ENCODE peak calls at places on chromosomes 3 and 15, in four cellular contexts. N, W, A and B are unnamed samples.

GRCh38 chr3:64167346-64167745 is 57.9 kb downstream of the PRICKLE2 start:
- DNase-seq in N (no peak), A (no peak), W (no peak), B (no peak)

GRCh38 chr3:28286595-28286994 is 45.2 kb downstream of the CMC1 start:
- DNase-seq in A (no peak), W (no peak), N (no peak), B (no peak)

GRCh38 chr3:139548801-139549200 is 9.3 kb upstream of the RBP1 start:
- DNase-seq in N (no peak), W (no peak), A (no peak), B (no peak)

GRCh38 chr3:133130168-133130567 is 92.0 kb downstream of the TMEM108 start:
- DNase-seq in W (no peak), N (no peak), A (no peak), B (no peak)

GRCh38 chr15:63860161-63860954 is 26.6 kb upstream of the HERC1 start:
- DNase-seq in N (no peak), W (no peak), A (no peak), B (no peak)

GRCh38 chr3:69181592-69182211 is 59.3 kb upstream of the LMOD3 start:
- DNase-seq in N (no peak), A (no peak), W (no peak), B (no peak)

GRCh38 chr3:38650248-38650940 is 907 bp upstream of the SCN5A start:
- DNase-seq in A (no peak), N (no peak), W (no peak), B (no peak)

GRCh38 chr3:46464326-46465195 is at the start of gene LTF:
- DNase-seq in A (no peak), N (peak; percentile 33), W (no peak), B (no peak)

GRCh38 chr3:189049458-189050231 is 122.1 kb upstream of the TPRG1 start:
- DNase-seq in W (no peak), A (no peak), N (peak; percentile 50), B (no peak)

GRCh38 chr15:57510647-57511046 is 81.1 kb upstream of the MYZAP start:
- DNase-seq in A (peak; percentile 48), W (no peak), N (no peak), B (no peak)

GRCh38 chr3:42408156-42408555 is 2.3 kb downstream of the LYZL4 start:
- DNase-seq in W (no peak), A (no peak), N (no peak), B (no peak)

GRCh38 chr3:16427309-16427965 is 86.1 kb downstream of the RFTN1 start:
- DNase-seq in W (no peak), A (no peak), N (no peak), B (no peak)

GRCh38 chr3:98985406-98985805 is 83.9 kb upstream of the DCBLD2 start:
- DNase-seq in A (no peak), W (no peak), N (no peak), B (no peak)

GRCh38 chr3:98994128-98994762 is 92.8 kb upstream of the DCBLD2 start:
- DNase-seq in A (no peak), W (no peak), N (no peak), B (no peak)

GRCh38 chr3:98986073-98986472 is 84.6 kb upstream of the DCBLD2 start:
- DNase-seq in W (no peak), N (no peak), A (no peak), B (no peak)

GRCh38 chr3:98990657-98991056 is 89.2 kb upstream of the DCBLD2 start:
- DNase-seq in A (no peak), N (no peak), W (no peak), B (no peak)

GRCh38 chr3:98991393-98991792 is 89.9 kb upstream of the DCBLD2 start:
- DNase-seq in A (no peak), N (no peak), W (no peak), B (no peak)
- TF ChIP-seq CTCF in A (no peak), N (no peak), W (no peak), B (no peak)

GRCh38 chr3:39724233-39724846 is 85.1 kb upstream of the MYRIP start:
- DNase-seq in A (no peak), W (no peak), N (no peak), B (no peak)
- TF ChIP-seq CTCF in A (peak; percentile 46), W (no peak), N (no peak), B (peak; percentile 42)

GRCh38 chr3:157231071-157231470 is 71.1 kb upstream of the CCNL1 start:
- DNase-seq in A (no peak), W (no peak), N (no peak), B (no peak)
- TF ChIP-seq CTCF in A (no peak), W (no peak), N (no peak), B (no peak)

DNA sequence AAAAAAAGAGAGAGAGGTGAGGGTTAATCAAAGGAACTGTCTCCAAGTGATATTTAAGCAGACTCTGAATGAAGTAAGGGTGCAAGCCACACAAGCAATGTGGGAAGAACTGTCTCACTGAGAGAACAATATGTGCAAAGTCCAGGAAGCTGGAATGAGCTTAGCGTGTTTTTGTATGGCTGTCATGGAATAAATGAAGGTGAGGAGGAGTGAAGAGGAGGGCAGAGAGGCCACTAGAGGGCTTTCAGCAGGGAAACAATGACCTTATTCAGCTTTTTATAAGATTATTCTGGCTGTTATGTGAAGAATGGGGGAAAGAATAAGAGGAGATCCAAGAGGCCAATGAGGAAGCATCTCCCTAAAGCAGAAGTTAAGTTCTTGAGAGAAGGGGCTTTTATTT is 86.9 kb upstream of the COL8A1 start:
- DNase-seq in N (no peak), W (no peak), A (no peak), B (no peak)
- TF ChIP-seq CTCF in N (no peak), W (no peak), A (no peak), B (peak; percentile 7)

GRCh38 chr3:196533260-196533681 is 18.1 kb upstream of the SMCO1 start:
- DNase-seq in N (peak; percentile 80), A (no peak), W (no peak), B (no peak)

GRCh38 chr3:196531418-196531817 is 16.3 kb upstream of the SMCO1 start:
- DNase-seq in A (no peak), W (no peak), N (no peak), B (no peak)

GRCh38 chr3:196524527-196524926 is 9.4 kb upstream of the SMCO1 start:
- DNase-seq in N (no peak), A (no peak), W (no peak), B (no peak)

GRCh38 chr3:196525141-196525540 is 10.0 kb upstream of the SMCO1 start:
- DNase-seq in A (no peak), W (no peak), N (no peak), B (no peak)

GRCh38 chr3:196528639-196529233 is 13.6 kb upstream of the SMCO1 start:
- DNase-seq in N (peak; percentile 87), A (peak; percentile 83), W (no peak), B (peak; percentile 81)
- TF ChIP-seq CTCF in N (peak; percentile 81), A (peak; percentile 82), W (peak; percentile 52), B (no peak)

DNA sequence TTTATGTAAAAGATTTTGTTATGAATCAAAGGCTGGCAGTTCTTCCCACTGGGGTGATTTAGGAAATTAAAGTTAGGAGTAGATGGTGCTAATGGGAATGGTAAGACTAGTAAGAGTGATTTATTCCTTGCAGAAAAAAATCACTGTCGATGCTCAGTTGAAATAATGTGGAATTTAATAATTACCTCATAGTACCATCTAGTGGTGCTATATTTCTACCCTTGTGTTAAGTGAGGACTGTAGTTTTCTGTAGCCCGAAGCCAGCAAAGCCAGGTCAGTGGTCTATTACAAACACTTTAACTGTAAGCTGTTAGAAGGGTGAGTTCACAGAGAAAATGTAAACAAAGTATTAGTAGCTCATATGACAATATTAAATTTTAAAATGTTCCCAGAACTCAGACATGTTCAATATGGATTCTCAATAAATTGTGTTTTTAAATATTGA is 39.5 kb upstream of the GOLGA8J start:
- DNase-seq in N (no peak), A (no peak), W (no peak), B (no peak)
- TF ChIP-seq CTCF in N (no peak), A (peak; percentile 26), W (peak; percentile 15), B (peak; percentile 23)

GRCh38 chr15:58678683-58679082 is 70.8 kb downstream of the ADAM10 start:
- DNase-seq in N (no peak), A (no peak), W (no peak), B (no peak)

GRCh38 chr15:58676766-58677165 is 72.7 kb downstream of the ADAM10 start:
- DNase-seq in N (no peak), A (no peak), W (no peak), B (no peak)

GRCh38 chr15:58682234-58682633 is 67.3 kb downstream of the ADAM10 start:
- DNase-seq in W (no peak), A (no peak), N (no peak), B (no peak)

GRCh38 chr15:58677426-58677825 is 72.1 kb downstream of the ADAM10 start:
- DNase-seq in W (no peak), N (no peak), A (no peak), B (no peak)
- TF ChIP-seq CTCF in W (no peak), N (no peak), A (no peak), B (peak; percentile 22)

DNA sequence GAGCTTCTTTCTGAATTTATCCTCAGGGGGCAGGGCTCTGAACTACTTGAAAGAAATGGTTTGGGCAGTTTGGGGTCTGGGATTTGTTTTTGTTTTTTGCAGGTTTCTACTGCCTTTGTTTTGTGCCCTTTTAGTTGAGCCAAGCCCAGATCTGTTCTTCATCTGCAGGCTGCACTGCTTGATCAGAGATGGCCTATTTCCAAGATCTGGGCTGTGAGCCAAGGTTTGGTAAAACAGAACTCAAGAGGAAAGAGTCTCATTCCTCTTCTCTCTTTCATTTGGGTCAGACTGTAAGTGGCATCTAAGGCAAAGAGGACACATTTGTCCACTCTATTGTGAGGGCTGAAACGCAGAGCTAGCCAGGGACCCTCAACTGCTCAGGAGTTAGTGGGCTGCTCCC is 104.3 kb upstream of the UBE3A start:
- DNase-seq in A (no peak), N (no peak), W (peak; percentile 46), B (no peak)
- TF ChIP-seq CTCF in A (no peak), N (no peak), W (no peak), B (peak; percentile 6)